ENCODE peak calls at places on chromosomes 4 and X, in nine cellular contexts. B is heart left ventricle, O is A549, L is HCT116, R is upper lobe of left lung, H is body of pancreas, G is right lobe of liver, T is K562, S is IMR-90. Q is an unnamed sample.
A peak's percentile ranks its signal among the peaks of the same experiment; 100 is the strongest.

GRCh38 chr4:39354178-39354503 is 12.0 kb downstream of the RFC1 start:
- ATAC-seq in B (peak; percentile 44), O (no peak), L (no peak), R (no peak), H (peak; percentile 16), G (peak; percentile 74), T (peak; percentile 16), S (peak; percentile 21), Q (peak; percentile 32)

GRCh38 chr4:106065018-106065417 is 169.7 kb downstream of the NPNT start:
- ATAC-seq in B (no peak), O (no peak), L (no peak), R (no peak), H (peak; percentile 24), G (no peak), T (no peak), S (no peak), Q (no peak)

GRCh38 chrX:38138900-38139299 is 81.8 kb downstream of the SRPX start:
- ATAC-seq in B (no peak), O (no peak), L (no peak), R (no peak), H (no peak), G (no peak), T (no peak), S (no peak), Q (no peak)

GRCh38 chrX:147811803-147812202 is 99.9 kb upstream of the FMR1 start:
- ATAC-seq in B (no peak), O (no peak), L (no peak), R (no peak), H (no peak), G (no peak), T (no peak), S (no peak), Q (no peak)

GRCh38 chr4:152528060-152528459 is 7.8 kb downstream of the FBXW7 start:
- ATAC-seq in B (no peak), O (no peak), L (no peak), R (no peak), H (no peak), G (peak; percentile 52), T (peak; percentile 80), S (no peak), Q (no peak)

GRCh38 chrX:15098505-15098904 is 171.4 kb downstream of the ASB9 start:
- ATAC-seq in B (no peak), O (no peak), L (no peak), R (no peak), H (no peak), G (no peak), T (no peak), S (no peak), Q (no peak)

GRCh38 chr4:19259920-19260319 is 991.8 kb upstream of the SLIT2 start:
- ATAC-seq in B (no peak), O (no peak), L (no peak), R (no peak), H (no peak), G (no peak), T (no peak), S (no peak), Q (no peak)

GRCh38 chr4:163651761-163652160 is 157.3 kb downstream of the TMA16 start:
- ATAC-seq in B (no peak), O (no peak), L (no peak), R (no peak), H (no peak), G (peak; percentile 22), T (no peak), S (no peak), Q (no peak)

GRCh38 chrX:25166145-25166544 is 150.4 kb upstream of the ARX start:
- ATAC-seq in B (no peak), O (no peak), L (no peak), R (no peak), H (no peak), G (no peak), T (no peak), S (no peak), Q (no peak)

GRCh38 chr4:38091636-38092035 is 131.4 kb downstream of the PTTG2 start:
- ATAC-seq in B (no peak), O (no peak), L (no peak), R (no peak), H (no peak), G (no peak), T (no peak), S (peak; percentile 45), Q (no peak)

GRCh38 chr4:88843067-88843723 is 145.6 kb upstream of the NAP1L5 start:
- ATAC-seq in B (peak; percentile 81), O (no peak), L (no peak), R (peak; percentile 85), H (peak; percentile 98), G (no peak), T (no peak), S (no peak), Q (no peak)

GRCh38 chr4:1615786-1616573 is 68.1 kb downstream of the FAM53A start:
- ATAC-seq in B (peak; percentile 46), O (no peak), L (no peak), R (peak; percentile 24), H (no peak), G (no peak), T (no peak), S (no peak), Q (no peak)

GRCh38 chrX:46367491-46367890 is 177.7 kb downstream of the ZNF674 start:
- ATAC-seq in B (no peak), O (no peak), L (no peak), R (no peak), H (no peak), G (no peak), T (no peak), S (no peak), Q (no peak)

GRCh38 chr4:25312496-25313193 is at the start of gene ZCCHC4:
- ATAC-seq in B (peak; percentile 99), O (peak; percentile 97), L (peak; percentile 97), R (peak; percentile 100), H (peak; percentile 99), G (peak; percentile 100), T (peak; percentile 97), S (peak; percentile 100), Q (peak; percentile 97)
- TF ChIP-seq POLR2A in B (no peak), O (peak; percentile 51), L (peak; percentile 34), R (peak; percentile 64), H (peak; percentile 35), G (peak; percentile 66), T (peak; percentile 93), S (peak; percentile 63), Q (peak; percentile 31)

DNA sequence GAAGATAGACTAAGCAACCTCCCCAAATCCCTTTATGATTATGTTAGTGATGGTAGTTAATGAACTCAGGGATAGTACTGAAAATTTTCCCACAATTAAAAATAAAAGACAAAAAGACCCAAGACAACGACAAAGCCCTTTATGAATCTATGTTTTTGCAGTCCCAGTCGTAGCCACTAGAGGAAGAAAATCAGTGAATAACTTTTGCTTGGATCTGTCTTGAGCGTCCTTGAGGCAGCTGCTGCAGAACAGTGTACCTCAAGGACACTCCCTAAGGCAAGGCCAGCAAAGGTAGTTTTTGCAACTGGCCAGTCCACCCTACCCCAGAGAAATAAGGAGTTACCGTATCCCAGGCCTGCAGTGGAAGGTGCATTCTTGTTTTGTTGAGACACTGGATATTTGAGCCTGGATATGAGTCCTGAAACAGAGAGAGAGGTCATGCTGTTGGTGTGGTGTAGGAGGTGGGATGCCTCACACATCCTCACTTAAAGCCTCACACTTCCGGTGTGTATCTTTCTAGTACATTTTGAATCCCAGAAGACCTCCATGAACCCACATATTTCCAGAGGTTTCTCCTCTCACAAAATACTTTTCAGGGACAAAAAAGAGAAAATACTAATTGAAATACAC is 8.7 kb upstream of the TIMM8A start:
- ATAC-seq in B (no peak), O (peak; percentile 90), L (peak; percentile 94), R (no peak), H (no peak), G (no peak), T (peak; percentile 87), S (peak; percentile 67), Q (no peak)
- TF ChIP-seq CTCF in B (peak; percentile 8), O (no peak), L (peak; percentile 29), R (no peak), H (peak; percentile 33), G (no peak), T (peak; percentile 28), S (peak; percentile 29), Q (no peak)

GRCh38 chr4:151015458-151016344 is 617 bp upstream of the LRBA start:
- ATAC-seq in B (peak; percentile 94), O (peak; percentile 85), L (peak; percentile 78), R (peak; percentile 94), H (peak; percentile 86), G (peak; percentile 87), T (peak; percentile 77), S (peak; percentile 92), Q (peak; percentile 92)

GRCh38 chr4:151013944-151014343 is 1.1 kb downstream of the LRBA start:
- ATAC-seq in B (no peak), O (no peak), L (no peak), R (no peak), H (no peak), G (no peak), T (no peak), S (no peak), Q (no peak)

GRCh38 chr4:151012836-151013235 is 2.2 kb downstream of the LRBA start:
- ATAC-seq in B (no peak), O (no peak), L (no peak), R (no peak), H (no peak), G (no peak), T (no peak), S (no peak), Q (no peak)

GRCh38 chr4:151013491-151013890 is 1.6 kb downstream of the LRBA start:
- ATAC-seq in B (no peak), O (no peak), L (no peak), R (no peak), H (no peak), G (no peak), T (no peak), S (no peak), Q (no peak)

DNA sequence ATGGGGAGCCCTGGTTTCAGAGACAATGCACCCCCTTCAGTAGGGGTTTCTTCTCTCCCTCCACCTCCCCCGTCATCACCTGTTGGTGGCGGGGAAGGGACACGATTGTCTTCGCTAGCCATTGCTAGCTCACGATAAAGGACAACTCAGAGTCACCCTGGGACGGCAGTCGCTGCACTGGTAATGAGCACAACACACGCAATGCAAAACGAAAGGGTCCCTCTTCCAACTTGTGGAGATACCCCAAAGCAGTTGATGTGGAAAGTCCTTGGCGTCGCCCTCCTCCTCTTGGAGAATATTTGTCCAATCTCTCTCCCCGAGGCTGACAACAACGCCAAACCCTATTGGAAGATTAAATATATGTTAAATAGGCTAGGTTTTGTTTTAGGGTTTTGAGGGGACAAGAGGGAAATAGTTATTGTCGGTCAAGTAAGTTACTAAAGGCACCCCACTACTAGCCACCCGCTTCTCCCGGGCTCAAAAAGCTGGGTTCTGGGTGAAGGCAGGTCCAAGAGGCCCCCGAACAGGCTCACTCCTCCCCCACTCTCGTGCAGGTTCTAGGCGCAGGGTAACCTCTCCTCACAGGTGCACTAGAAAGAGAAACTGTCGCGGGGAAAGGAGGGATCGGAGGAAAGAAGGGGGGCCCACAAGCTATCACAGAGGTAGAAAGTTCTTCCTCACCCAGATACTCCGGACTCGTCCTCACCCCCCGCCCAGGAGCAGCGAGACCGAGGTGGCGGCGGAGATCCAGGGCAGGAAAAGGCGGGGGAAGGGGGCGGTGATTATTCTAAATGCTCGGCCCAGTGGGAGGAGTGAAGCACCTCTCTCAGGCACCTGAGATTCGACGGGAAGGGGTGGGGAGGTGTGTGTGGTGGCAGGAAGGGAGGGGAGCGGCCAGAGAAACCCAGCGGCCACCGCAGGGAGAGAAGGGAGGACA is at the start of gene LRBA:
- ATAC-seq in B (peak; percentile 80), O (peak; percentile 89), L (peak; percentile 82), R (peak; percentile 93), H (peak; percentile 81), G (peak; percentile 89), T (peak; percentile 87), S (peak; percentile 56), Q (peak; percentile 60)
- TF ChIP-seq POLR2A in B (no peak), O (no peak), L (no peak), R (no peak), H (no peak), G (no peak), T (no peak), S (no peak), Q (no peak)

GRCh38 chr4:181950372-181951127 is 292.7 kb upstream of the TENM3 start:
- ATAC-seq in B (no peak), O (no peak), L (no peak), R (no peak), H (no peak), G (no peak), T (no peak), S (no peak), Q (no peak)
- TF ChIP-seq CTCF in B (no peak), O (no peak), L (no peak), R (no peak), H (no peak), G (no peak), T (no peak), S (no peak), Q (no peak)